ENCODE peak calls at places on chromosomes 16 and 17, in four cellular contexts. I, O, A and W are unnamed samples.

GRCh38 chr17:61309857-61310256 is 89.8 kb upstream of the TBX2 start:
- DNase-seq in I (no peak), O (no peak), A (no peak), W (no peak)

GRCh38 chr16:21097151-21097550 is 53.5 kb downstream of the DNAH3 start:
- DNase-seq in I (no peak), O (no peak), A (no peak), W (no peak)

GRCh38 chr17:76260220-76260619 is 4.9 kb upstream of the UBALD2 start:
- DNase-seq in A (no peak), I (no peak), O (no peak), W (no peak)

GRCh38 chr16:48408688-48409087 is 23.5 kb upstream of the SIAH1 start:
- DNase-seq in O (no peak), I (no peak), A (no peak), W (no peak)

GRCh38 chr17:77846531-77847085 is 111.9 kb upstream of the TNRC6C start:
- DNase-seq in O (no peak), I (no peak), A (no peak), W (no peak)

GRCh38 chr16:70396209-70396904 is 42.5 kb downstream of the ST3GAL2 start:
- DNase-seq in I (peak; percentile 67), O (peak; percentile 40), A (no peak), W (no peak)

GRCh38 chr17:6573982-6574688 is 17.8 kb upstream of the PITPNM3 start:
- DNase-seq in O (no peak), I (no peak), A (no peak), W (no peak)

GRCh38 chr16:68408967-68409366 is 39.3 kb downstream of the SMPD3 start:
- DNase-seq in I (no peak), A (no peak), O (no peak), W (no peak)

GRCh38 chr17:81700353-81701287 is 2.5 kb upstream of the MRPL12 start:
- DNase-seq in O (no peak), I (no peak), A (no peak), W (no peak)

GRCh38 chr17:83005639-83006038 is 73.8 kb upstream of the METRNL start:
- DNase-seq in O (no peak), I (no peak), A (no peak), W (peak; percentile 16)

GRCh38 chr16:3561626-3562025 is 15.6 kb downstream of the NLRC3 start:
- DNase-seq in O (no peak), A (no peak), I (no peak), W (no peak)

GRCh38 chr17:50721194-50722010 is 2.0 kb downstream of the LUC7L3 start:
- DNase-seq in I (no peak), O (no peak), A (no peak), W (no peak)

GRCh38 chr17:75749545-75750389 is 15.2 kb downstream of the GALK1 start:
- DNase-seq in O (no peak), I (peak; percentile 81), A (no peak), W (peak; percentile 82)

GRCh38 chr17:20063665-20064648 is 54.8 kb downstream of the SPECC1 start:
- DNase-seq in O (peak; percentile 63), I (no peak), A (peak; percentile 76), W (no peak)

GRCh38 chr17:57603978-57604377 is 141.1 kb downstream of the CCDC182 start:
- DNase-seq in I (no peak), A (peak; percentile 79), O (peak; percentile 78), W (no peak)

GRCh38 chr16:67223992-67224391 is 2.9 kb upstream of the TMEM208 start:
- DNase-seq in O (no peak), A (no peak), I (no peak), W (no peak)

GRCh38 chr16:24845726-24846547 is at the start of gene SLC5A11:
- DNase-seq in I (no peak), A (no peak), O (no peak), W (no peak)

GRCh38 chr16:67537636-67538591 is 9.3 kb downstream of the RIPOR1 start:
- DNase-seq in I (no peak), O (no peak), A (no peak), W (peak; percentile 74)

GRCh38 chr16:66596986-66597848 is 7.3 kb upstream of the CMTM3 start:
- DNase-seq in I (no peak), O (no peak), A (no peak), W (no peak)

GRCh38 chr17:17141860-17142552 is 64.1 kb downstream of the PLD6 start:
- DNase-seq in O (no peak), I (peak; percentile 82), A (no peak), W (peak; percentile 77)

GRCh38 chr17:78643326-78643725 is 66.1 kb upstream of the DNAH17 start:
- DNase-seq in I (no peak), O (no peak), A (no peak), W (no peak)

GRCh38 chr17:79922161-79922569 is 82.9 kb upstream of the CBX4 start:
- DNase-seq in I (no peak), A (no peak), O (no peak), W (no peak)

GRCh38 chr16:869823-870641 is 69.5 kb upstream of the GNG13 start:
- DNase-seq in O (no peak), A (no peak), I (no peak), W (no peak)

GRCh38 chr17:79843475-79843916 is 4.3 kb upstream of the CBX4 start:
- DNase-seq in O (no peak), I (no peak), A (no peak), W (no peak)

GRCh38 chr16:77594798-77595625 is 127.3 kb upstream of the NUDT7 start:
- DNase-seq in A (no peak), I (no peak), O (no peak), W (no peak)

GRCh38 chr17:50358177-50358576 is 12.3 kb downstream of the XYLT2 start:
- DNase-seq in O (no peak), A (no peak), I (no peak), W (no peak)

GRCh38 chr17:40474419-40475002 is 26.9 kb downstream of the TNS4 start:
- DNase-seq in O (no peak), I (peak; percentile 57), A (no peak), W (no peak)
- TF ChIP-seq SPI1 in O (no peak), I (no peak), A (no peak), W (no peak)

DNA sequence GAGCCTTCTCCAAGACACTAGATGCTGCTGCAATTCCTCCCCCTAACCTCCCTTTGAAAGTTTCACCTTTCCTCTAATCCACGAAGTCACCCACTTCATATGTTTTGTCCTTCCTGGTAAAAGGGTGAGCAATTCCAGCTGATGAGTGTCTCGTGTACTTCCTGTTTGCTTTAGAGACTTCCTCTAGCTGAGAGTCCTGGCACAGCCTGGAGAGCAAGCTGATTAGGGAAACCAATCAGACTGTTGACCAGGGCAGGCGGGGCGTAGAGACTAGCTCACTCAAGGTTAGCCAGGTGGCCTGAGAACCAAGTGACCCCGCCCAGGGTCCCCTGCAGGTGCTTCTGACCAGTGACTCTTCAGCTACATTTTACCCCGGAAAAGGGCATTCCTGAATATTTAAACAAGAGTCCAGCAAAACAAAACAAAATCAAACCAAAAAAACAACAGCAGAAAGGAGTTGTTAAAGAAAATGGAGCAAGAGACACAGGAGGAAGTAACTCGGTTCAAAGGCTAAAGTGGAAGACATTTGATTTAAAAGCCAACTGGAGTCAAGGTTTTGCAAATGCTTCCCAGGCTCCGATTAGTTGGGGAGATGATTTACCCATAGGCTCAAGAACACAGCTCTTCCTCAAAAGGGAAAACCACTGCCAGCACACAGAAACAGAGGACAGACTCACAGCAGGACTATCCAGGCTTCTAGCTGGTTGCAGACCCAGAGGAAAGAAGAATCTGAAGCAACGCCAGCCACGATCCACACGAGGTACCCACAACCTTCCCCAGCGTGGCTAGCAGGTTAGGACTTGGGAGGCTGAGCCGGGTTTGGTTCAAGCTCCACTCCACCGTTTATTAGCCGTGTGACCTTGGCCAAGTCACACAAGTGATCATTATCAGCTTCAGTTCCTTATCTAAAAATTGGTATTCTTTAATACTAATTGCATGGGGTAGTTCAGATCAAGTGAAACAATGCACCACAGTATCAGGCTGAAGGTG is 13.4 kb downstream of the HSPB9 start:
- DNase-seq in A (no peak), O (peak; percentile 43), I (no peak), W (no peak)
- TF ChIP-seq POLR2AphosphoS5 in A (no peak), O (no peak), I (no peak), W (no peak)

DNA sequence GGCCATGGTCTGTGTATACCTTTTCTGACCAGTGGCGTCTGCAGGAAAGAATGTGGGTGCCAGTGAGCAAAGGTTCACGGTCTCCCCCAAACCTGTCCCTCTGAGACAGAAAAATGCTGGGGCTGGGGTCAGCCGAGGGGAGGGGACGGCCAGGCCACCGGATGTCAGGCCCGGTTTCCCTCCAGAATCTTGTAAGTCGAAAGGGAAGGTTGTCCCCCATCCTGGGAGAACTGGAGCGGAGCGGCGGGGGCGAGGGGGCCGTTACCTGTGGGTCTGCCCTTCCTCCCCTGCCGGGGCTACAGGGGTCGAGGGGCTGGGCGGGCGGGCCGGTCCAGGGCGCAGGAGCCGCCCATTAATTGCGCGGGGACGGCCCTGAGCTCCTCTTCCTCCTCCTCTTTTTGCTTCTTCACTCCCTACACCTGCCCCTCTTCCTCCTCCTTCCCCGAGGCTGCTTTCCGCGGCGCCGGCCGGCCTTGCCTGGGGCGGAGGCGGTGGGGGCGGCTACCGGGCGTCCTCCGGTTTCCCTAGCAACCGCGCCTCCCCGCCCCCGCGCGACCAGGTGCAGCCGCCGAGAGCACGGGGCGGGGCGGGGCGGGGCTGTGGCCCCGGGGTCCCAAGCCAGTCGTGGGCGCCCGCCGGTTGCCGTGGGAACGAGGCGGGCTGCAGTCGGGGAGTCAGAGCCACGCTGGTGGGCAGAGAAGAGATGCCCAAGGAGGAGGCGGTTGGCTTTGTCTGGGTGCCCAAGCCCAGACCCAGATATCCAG is at the start of gene MARCHF10:
- DNase-seq in A (no peak), I (peak; percentile 86), O (no peak), W (peak; percentile 58)
- TF ChIP-seq SPI1 in A (no peak), I (no peak), O (no peak), W (no peak)

GRCh38 chr16:85707528-85708095 is 18.9 kb upstream of the GINS2 start:
- DNase-seq in O (no peak), I (no peak), A (no peak), W (no peak)
- TF ChIP-seq POLR2AphosphoS5 in O (no peak), I (no peak), A (no peak), W (no peak)

GRCh38 chr16:89084411-89084810 is 9.2 kb upstream of the ACSF3 start:
- DNase-seq in A (no peak), O (no peak), I (no peak), W (no peak)
- TF ChIP-seq SPI1 in A (no peak), O (no peak), I (no peak), W (no peak)

DNA sequence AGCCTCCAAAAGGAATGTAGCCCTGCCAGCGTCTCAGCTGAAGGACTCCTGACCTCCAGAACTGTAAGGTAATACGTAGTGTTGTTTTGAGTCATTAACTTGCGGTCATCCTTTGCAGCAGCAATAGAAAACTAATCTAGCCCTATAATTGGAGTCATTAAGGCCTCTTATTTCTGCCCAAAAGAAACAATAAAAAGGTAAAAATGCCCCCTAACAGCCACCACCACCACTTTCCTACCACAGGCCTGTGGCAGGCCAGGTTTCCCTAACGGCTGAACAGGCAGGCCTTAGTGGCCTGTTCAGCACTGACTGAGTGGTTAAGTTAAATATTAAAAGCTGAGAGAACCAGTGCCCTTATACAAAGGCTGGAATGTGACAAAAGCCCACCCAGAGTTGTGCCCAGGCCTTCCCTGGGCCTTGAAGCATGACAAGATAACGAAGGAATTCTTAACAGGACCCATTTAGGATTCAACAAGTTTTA is 286.5 kb upstream of the ERCC4 start:
- DNase-seq in I (no peak), O (no peak), A (peak; percentile 4), W (no peak)
- TF ChIP-seq POLR2AphosphoS5 in I (no peak), O (no peak), A (no peak), W (no peak)